ENCODE peak calls at places on chromosomes 1 and 21, in four cellular contexts. H is right lobe of liver, O is heart left ventricle, N is upper lobe of right lung. D is an unnamed sample. For H3K27me3 and H3K9me3, the result is how much of the 10 kb centered on the place peaks cover.

GRCh38 chr1:37902983-37903382 is 43.6 kb upstream of the MTF1 start:
- DNase-seq in H (no peak), O (no peak), N (no peak), D (no peak)

GRCh38 chr1:175629318-175629694 is 114.1 kb downstream of the TNR start:
- DNase-seq in H (no peak), O (no peak), N (no peak), D (no peak)

GRCh38 chr1:146016891-146017290 is 4.6 kb downstream of the HJV start:
- DNase-seq in H (no peak), O (no peak), N (no peak), D (no peak)

GRCh38 chr1:23188434-23188884 is 19.8 kb upstream of the LUZP1 start:
- DNase-seq in H (no peak), O (no peak), N (no peak), D (peak)

GRCh38 chr1:221284028-221284427 is 404.8 kb downstream of the HLX start:
- DNase-seq in H (no peak), O (no peak), N (no peak), D (no peak)

GRCh38 chr1:168340796-168341510 is 60.3 kb downstream of the TBX19 start:
- DNase-seq in H (no peak), O (no peak), N (no peak), D (no peak)

GRCh38 chr1:41416081-41416480 is 54.8 kb downstream of the FOXO6 start:
- DNase-seq in H (no peak), O (peak), N (no peak), D (no peak)

GRCh38 chr1:173038875-173039554 is 11.7 kb downstream of the TNFSF18 start:
- DNase-seq in H (no peak), O (no peak), N (no peak), D (no peak)

GRCh38 chr1:46900401-46900800 is 40.9 kb downstream of the CYP4A11 start:
- DNase-seq in H (no peak), O (no peak), N (no peak), D (no peak)

GRCh38 chr1:83559090-83559489 is 439.8 kb downstream of the TTLL7 start:
- DNase-seq in H (no peak), O (no peak), N (no peak), D (no peak)

GRCh38 chr1:212020975-212021374 is 14.4 kb downstream of the INTS7 start:
- DNase-seq in H (no peak), O (no peak), N (no peak), D (no peak)

GRCh38 chr1:5886140-5886483 is 106.1 kb downstream of the NPHP4 start:
- DNase-seq in H (peak), O (peak), N (no peak), D (no peak)

GRCh38 chr1:240092301-240093119 is 827 bp downstream of the FMN2 start:
- DNase-seq in H (no peak), O (peak), N (no peak), D (no peak)

GRCh38 chr1:47830021-47830420 is 167.2 kb downstream of the TRABD2B start:
- DNase-seq in H (no peak), O (no peak), N (peak), D (peak)

GRCh38 chr21:36113647-36114428 is 21.0 kb upstream of the CBR3 start:
- DNase-seq in H (peak), O (no peak), N (peak), D (peak)

GRCh38 chr1:15226626-15227286 is 20.3 kb upstream of the FHAD1 start:
- DNase-seq in H (no peak), O (no peak), N (peak), D (no peak)

GRCh38 chr21:32021319-32022027 is 148.7 kb downstream of the HUNK start:
- DNase-seq in H (no peak), O (peak), N (no peak), D (no peak)

GRCh38 chr1:184882649-184883303 is 91.5 kb downstream of the NIBAN1 start:
- DNase-seq in H (no peak), O (no peak), N (no peak), D (no peak)

GRCh38 chr1:91877574-91878208 is 8.3 kb downstream of the TGFBR3 start:
- DNase-seq in H (no peak), O (no peak), N (no peak), D (no peak)

GRCh38 chr1:48207536-48208075 is 14.9 kb upstream of the SLC5A9 start:
- DNase-seq in H (no peak), O (no peak), N (no peak), D (no peak)

GRCh38 chr1:85580046-85580411 is 532 bp upstream of the CCN1 start:
- DNase-seq in H (no peak), O (no peak), N (no peak), D (no peak)

GRCh38 chr1:56322211-56322610 is 257.2 kb downstream of the PLPP3 start:
- DNase-seq in H (no peak), O (no peak), N (no peak), D (no peak)

GRCh38 chr21:37159053-37159776 is 86.2 kb downstream of the TTC3 start:
- DNase-seq in H (no peak), O (no peak), N (no peak), D (no peak)

GRCh38 chr1:235079443-235079967 is 49.1 kb downstream of the TOMM20 start:
- DNase-seq in H (peak), O (peak), N (peak), D (no peak)

GRCh38 chr1:41712081-41712480 is 206.6 kb downstream of the HIVEP3 start:
- DNase-seq in H (no peak), O (no peak), N (peak), D (no peak)

GRCh38 chr1:104072915-104073371 is 323.2 kb downstream of the AMY1C start:
- DNase-seq in H (no peak), O (no peak), N (no peak), D (no peak)

GRCh38 chr1:14929547-14930223 is 223.9 kb upstream of the TMEM51 start:
- DNase-seq in H (no peak), O (peak), N (no peak), D (no peak)

GRCh38 chr1:39635205-39635870 is 4.1 kb downstream of the HEYL start:
- DNase-seq in H (no peak), O (no peak), N (no peak), D (no peak)
- H3K27me3 ChIP-seq in H (under half), O (under half), N (under half), D (under half)

GRCh38 chr1:246987083-246987690 is 20.7 kb downstream of the ZNF695 start:
- DNase-seq in H (no peak), O (no peak), N (no peak), D (no peak)
- H3K9me3 ChIP-seq in H (under half), O (half or more), N (half or more), D (half or more)

DNA sequence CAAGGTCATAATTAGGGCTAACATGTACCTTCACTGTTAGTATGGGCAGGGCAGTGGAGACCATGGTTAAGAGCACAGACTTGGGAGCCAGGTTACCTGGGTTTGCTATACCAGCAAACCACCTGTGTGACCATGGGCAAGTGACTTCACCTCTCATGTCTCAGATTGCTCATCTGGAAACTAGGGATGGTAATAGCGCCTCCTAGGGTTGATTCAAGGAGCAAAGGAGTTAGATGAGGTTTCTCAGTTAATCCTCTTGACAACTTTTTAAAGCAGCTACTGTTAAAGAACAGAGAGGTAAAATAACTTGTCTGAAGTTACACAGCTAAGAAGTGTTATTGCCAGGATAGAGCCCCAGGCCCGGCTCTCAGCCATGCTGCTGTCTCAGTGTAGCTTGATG is 790 bp upstream of the MATN1 start:
- DNase-seq in H (no peak), O (no peak), N (no peak), D (no peak)
- TF ChIP-seq CTCF in H (no peak), O (no peak), N (no peak), D (no peak)

GRCh38 chr1:30162565-30162964 is 560.8 kb downstream of the MATN1 start:
- DNase-seq in H (no peak), O (no peak), N (no peak), D (no peak)

GRCh38 chr1:30161953-30162352 is 561.4 kb downstream of the MATN1 start:
- DNase-seq in H (no peak), O (no peak), N (no peak), D (no peak)

GRCh38 chr1:30159015-30159414 is 564.4 kb downstream of the MATN1 start:
- DNase-seq in H (no peak), O (no peak), N (no peak), D (no peak)

GRCh38 chr1:30164693-30165092 is 558.7 kb downstream of the MATN1 start:
- DNase-seq in H (no peak), O (no peak), N (no peak), D (no peak)

DNA sequence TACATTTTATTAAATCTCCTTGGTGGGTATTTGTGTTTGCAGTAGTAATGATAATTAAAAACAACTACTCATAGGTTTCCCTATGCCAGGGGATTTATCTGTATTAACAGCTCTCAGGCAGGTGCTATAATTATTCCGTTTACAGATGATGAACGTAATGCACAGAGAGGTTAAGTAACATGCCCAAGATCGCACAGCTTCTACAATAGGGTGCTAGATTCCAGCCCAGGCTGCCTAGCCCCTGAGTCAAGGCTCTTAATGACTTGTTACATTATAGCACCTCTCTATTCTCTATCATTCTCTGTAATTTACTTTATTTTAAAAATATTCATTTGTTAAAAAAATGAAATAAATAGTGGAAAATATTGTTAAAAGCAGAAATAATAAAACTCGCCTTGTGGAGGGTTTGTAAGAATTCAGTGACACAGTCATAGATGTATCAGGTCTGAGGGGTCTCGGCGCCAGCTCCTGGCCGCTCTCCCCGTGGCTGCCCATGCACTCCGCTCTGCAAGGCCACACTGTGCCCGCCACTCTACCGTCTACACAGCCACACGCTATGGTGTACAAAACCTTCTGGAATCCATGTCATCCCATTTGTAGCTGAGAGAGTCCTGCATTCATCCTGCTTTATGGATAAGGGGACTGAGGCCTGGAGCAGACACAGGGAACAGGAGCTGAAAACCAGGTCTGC is 562.2 kb downstream of the MATN1 start:
- DNase-seq in H (no peak), O (no peak), N (no peak), D (no peak)
- H3K27me3 ChIP-seq in H (under half), O (under half), N (under half), D (under half)

DNA sequence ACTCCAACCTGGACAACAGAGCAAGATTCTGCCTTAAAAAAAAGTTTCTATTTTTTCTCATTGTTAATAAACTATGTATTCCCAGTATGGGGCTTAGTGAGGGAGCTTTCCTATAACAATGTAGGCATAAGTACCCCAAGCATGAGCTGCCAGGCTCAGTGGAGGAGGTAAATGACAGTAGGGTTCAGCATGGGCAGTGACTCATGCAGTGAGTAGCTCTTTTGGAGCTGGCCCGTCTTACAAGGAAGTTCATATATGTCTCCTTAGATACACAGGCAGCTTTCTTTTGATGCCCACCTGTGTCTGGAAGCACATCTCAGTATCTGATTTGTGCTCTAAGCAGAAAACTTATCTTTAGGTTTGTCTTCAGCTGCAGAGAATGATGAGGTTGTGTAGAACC is 57.9 kb downstream of the ZNF678 start:
- DNase-seq in H (no peak), O (no peak), N (no peak), D (no peak)
- H3K9me3 ChIP-seq in H (under half), O (half or more), N (under half), D (under half)

DNA sequence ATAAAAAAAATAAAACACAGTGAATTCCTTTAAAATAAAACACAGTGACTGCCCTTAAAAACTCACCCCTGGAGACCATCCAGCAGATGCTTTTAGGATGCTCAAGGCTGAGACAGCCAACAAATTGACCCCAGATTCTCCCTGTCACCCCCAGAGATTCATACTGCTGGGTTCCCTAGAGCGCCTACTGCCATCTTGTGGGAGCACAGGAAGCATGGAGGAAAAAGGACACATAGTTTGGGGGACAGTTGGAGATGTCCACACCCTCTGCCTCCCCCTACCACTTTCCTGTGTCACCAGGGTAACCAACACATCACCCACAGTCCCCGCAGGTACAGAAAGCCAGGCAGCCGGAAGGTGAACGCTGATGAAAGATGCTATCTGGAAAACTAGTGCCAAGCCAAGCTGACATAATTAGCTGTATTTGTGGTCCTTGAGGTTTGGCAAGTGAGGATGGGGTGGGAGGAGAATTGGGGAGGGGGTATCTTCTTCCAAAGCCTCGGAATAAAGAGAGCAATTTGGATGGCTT is 30.8 kb downstream of the KLHDC7A start:
- DNase-seq in H (no peak), O (no peak), N (no peak), D (no peak)
- TF ChIP-seq CTCF in H (peak), O (no peak), N (peak), D (no peak)

GRCh38 chr1:39695011-39695410 is 3.8 kb upstream of the HPCAL4 start:
- DNase-seq in H (no peak), O (no peak), N (no peak), D (no peak)

GRCh38 chr1:39691383-39692151 is at the start of gene HPCAL4:
- DNase-seq in H (peak), O (peak), N (peak), D (peak)

GRCh38 chr1:39692152-39693064 is 1.2 kb upstream of the HPCAL4 start:
- DNase-seq in H (no peak), O (no peak), N (peak), D (no peak)

GRCh38 chr1:39696448-39696847 is 5.2 kb upstream of the HPCAL4 start:
- DNase-seq in H (no peak), O (no peak), N (no peak), D (no peak)

DNA sequence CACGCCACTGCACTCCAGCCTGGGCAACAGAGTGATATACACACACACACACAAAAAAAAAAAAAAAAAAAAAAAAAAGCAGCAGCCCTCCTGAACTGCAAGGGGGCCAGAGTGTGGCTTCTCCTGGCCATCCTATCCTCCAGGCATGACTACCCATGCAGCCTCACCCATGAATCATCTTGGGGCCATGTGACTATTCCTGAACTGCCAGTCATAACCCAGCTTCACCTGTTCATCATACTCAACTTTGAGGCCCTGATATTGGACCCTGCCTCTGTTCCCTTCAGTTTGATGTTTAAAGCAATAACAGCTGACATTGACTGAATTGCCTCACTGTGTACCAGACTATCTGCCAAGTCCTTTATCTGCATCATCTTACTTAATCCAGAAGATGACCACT is 2.8 kb upstream of the HPCAL4 start:
- DNase-seq in H (no peak), O (no peak), N (no peak), D (no peak)
- H3K27me3 ChIP-seq in H (under half), O (under half), N (under half), D (under half)

GRCh38 chr1:192595299-192595698 is 19.7 kb downstream of the RGS1 start:
- DNase-seq in H (no peak), O (no peak), N (no peak), D (no peak)
- H3K9me3 ChIP-seq in H (under half), O (under half), N (under half), D (under half)

DNA sequence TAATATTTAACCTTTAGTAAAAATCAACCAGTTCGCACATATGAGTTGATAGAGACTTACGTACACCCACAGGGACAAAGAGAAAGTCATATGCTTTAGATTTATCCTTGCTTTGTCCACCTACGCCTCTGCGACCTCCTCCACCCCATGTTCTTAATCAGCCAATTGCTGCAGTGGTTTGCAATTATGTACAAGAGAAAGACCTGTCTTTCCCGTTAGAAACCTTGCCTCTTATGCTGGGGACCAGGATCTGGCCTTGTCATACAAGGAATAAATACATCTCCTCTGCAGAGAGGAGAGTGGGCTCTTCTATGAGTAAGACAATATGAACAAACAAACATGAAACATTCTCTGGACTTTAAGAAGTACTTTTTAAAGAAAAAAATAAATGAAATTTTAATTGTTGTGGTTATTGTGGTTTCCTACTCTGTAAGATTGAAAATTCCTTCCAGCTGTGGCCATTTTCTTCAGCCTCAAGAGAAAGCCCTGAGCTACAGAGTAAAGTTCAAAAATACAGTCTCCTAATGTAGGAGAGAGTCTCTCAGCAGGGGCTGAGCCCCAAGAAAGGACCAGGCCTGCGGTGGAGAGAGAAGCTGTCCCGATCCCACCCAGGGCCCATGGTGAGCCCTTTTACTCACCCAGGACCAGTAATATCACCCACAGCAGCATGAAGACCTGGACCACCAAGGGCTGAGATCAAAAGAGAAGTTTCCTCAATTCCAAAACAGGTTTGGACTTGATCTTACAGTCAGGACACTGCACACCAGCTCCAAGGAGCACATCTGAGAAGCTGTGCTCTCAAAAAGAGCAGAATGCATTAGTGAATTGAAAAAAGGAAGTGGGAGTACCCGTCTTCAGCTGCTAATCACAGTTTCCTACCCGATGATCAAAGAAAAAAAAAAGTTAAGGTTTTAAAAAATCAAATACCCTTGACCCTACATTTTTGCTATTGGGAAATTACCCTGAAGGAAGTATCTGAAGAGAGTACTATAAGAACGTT is at the start of gene FCRL5:
- DNase-seq in H (no peak), O (no peak), N (no peak), D (no peak)
- TF ChIP-seq CTCF in H (no peak), O (no peak), N (no peak), D (no peak)

GRCh38 chr21:45490049-45490731 is 52.0 kb downstream of the SLC19A1 start:
- DNase-seq in H (no peak), O (no peak), N (no peak), D (no peak)
- H3K27me3 ChIP-seq in H (under half), O (under half), N (under half), D (under half)